ENCODE peak calls at places on chromosomes 6 and 20, in six cellular contexts. I is A549, N is BE2C, T is tibial artery, J is lower lobe of right lung, D is upper lobe of right lung. P is an unnamed sample. For H3K9me3, the result is how much of the 10 kb centered on the place peaks cover.

GRCh38 chr20:47319517-47320252 is 36.8 kb downstream of the ZMYND8 start:
- DNase-seq in I (no peak), N (no peak), T (peak), J (peak), D (peak), P (no peak)

GRCh38 chr6:130559166-130559565 is 193.3 kb downstream of the TMEM200A start:
- DNase-seq in I (no peak), N (no peak), T (no peak), J (no peak), D (no peak), P (no peak)

GRCh38 chr6:152110878-152111820 is 303.7 kb downstream of the ESR1 start:
- DNase-seq in I (no peak), N (peak), T (peak), J (no peak), D (no peak), P (no peak)

GRCh38 chr6:142537612-142538478 is 236.0 kb downstream of the ADGRG6 start:
- DNase-seq in I (no peak), N (peak), T (no peak), J (no peak), D (no peak), P (no peak)

GRCh38 chr20:12999201-12999600 is 9.6 kb upstream of the SPTLC3 start:
- DNase-seq in I (no peak), N (no peak), T (no peak), J (no peak), D (no peak), P (no peak)

GRCh38 chr6:20939161-20939775 is 405.0 kb downstream of the CDKAL1 start:
- DNase-seq in I (no peak), N (no peak), T (no peak), J (no peak), D (no peak), P (no peak)

GRCh38 chr6:75098709-75099108 is 107.1 kb downstream of the COL12A1 start:
- DNase-seq in I (peak), N (peak), T (peak), J (no peak), D (no peak), P (no peak)

GRCh38 chr6:73152998-73153757 is 72.1 kb downstream of the KHDC1L start:
- DNase-seq in I (no peak), N (no peak), T (no peak), J (no peak), D (no peak), P (no peak)

GRCh38 chr6:30227242-30227722 is 14.1 kb upstream of the TRIM26 start:
- DNase-seq in I (no peak), N (no peak), T (no peak), J (no peak), D (no peak), P (no peak)

GRCh38 chr20:5612476-5613291 is 137.5 kb upstream of the SHLD1 start:
- DNase-seq in I (no peak), N (no peak), T (no peak), J (no peak), D (no peak), P (no peak)

GRCh38 chr20:64160118-64160517 is 4.1 kb upstream of the MYT1 start:
- DNase-seq in I (no peak), N (peak), T (no peak), J (no peak), D (no peak), P (no peak)

GRCh38 chr20:45436732-45437485 is 21.0 kb downstream of the PIGT start:
- DNase-seq in I (peak), N (peak), T (peak), J (peak), D (peak), P (peak)

GRCh38 chr20:20489054-20489453 is 121.2 kb downstream of the INSM1 start:
- DNase-seq in I (no peak), N (no peak), T (no peak), J (no peak), D (no peak), P (no peak)

GRCh38 chr20:24582373-24583168 is 113.1 kb downstream of the SYNDIG1 start:
- DNase-seq in I (no peak), N (no peak), T (no peak), J (no peak), D (no peak), P (no peak)

GRCh38 chr20:18400460-18400859 is 66.4 kb downstream of the DZANK1 start:
- DNase-seq in I (no peak), N (no peak), T (no peak), J (no peak), D (no peak), P (no peak)

GRCh38 chr6:79647756-79648155 is 16.6 kb downstream of the SH3BGRL2 start:
- DNase-seq in I (no peak), N (no peak), T (no peak), J (no peak), D (no peak), P (no peak)

GRCh38 chr20:10565191-10565921 is 108.4 kb downstream of the JAG1 start:
- DNase-seq in I (no peak), N (no peak), T (peak), J (no peak), D (no peak), P (no peak)

GRCh38 chr6:55388161-55388560 is 60.9 kb downstream of the GFRAL start:
- DNase-seq in I (no peak), N (no peak), T (no peak), J (no peak), D (no peak), P (no peak)

GRCh38 chr6:16322666-16323312 is 84.4 kb downstream of the GMPR start:
- DNase-seq in I (no peak), N (no peak), T (peak), J (no peak), D (no peak), P (peak)

GRCh38 chr6:150004101-150004782 is 21.1 kb downstream of the RAET1L start:
- DNase-seq in I (no peak), N (no peak), T (no peak), J (no peak), D (no peak), P (peak)

GRCh38 chr6:144955392-144955791 is 670.3 kb downstream of the UTRN start:
- DNase-seq in I (no peak), N (no peak), T (no peak), J (no peak), D (no peak), P (no peak)

GRCh38 chr20:63589261-63590217 is 15.5 kb upstream of the HELZ2 start:
- DNase-seq in I (no peak), N (no peak), T (no peak), J (peak), D (no peak), P (no peak)

GRCh38 chr6:63783096-63783495 is 147.5 kb downstream of the PHF3 start:
- DNase-seq in I (no peak), N (no peak), T (no peak), J (no peak), D (no peak), P (no peak)

GRCh38 chr20:36462440-36463211 is 78.7 kb upstream of the MYL9 start:
- DNase-seq in I (no peak), N (peak), T (peak), J (peak), D (peak), P (no peak)

GRCh38 chr6:99013145-99013544 is 65.4 kb upstream of the FBXL4 start:
- DNase-seq in I (no peak), N (no peak), T (no peak), J (no peak), D (no peak), P (no peak)

GRCh38 chr6:53168516-53169257 is 20.0 kb upstream of the GCM1 start:
- DNase-seq in I (no peak), N (no peak), T (no peak), J (no peak), D (no peak), P (no peak)

GRCh38 chr6:11275598-11275997 is 43.1 kb upstream of the NEDD9 start:
- DNase-seq in I (peak), N (no peak), T (no peak), J (no peak), D (no peak), P (no peak)

GRCh38 chr20:39874049-39874893 is 814.8 kb downstream of the MAFB start:
- DNase-seq in I (peak), N (peak), T (peak), J (peak), D (peak), P (no peak)

GRCh38 chr20:54176610-54177009 is 2.8 kb upstream of the CYP24A1 start:
- DNase-seq in I (no peak), N (no peak), T (no peak), J (no peak), D (no peak), P (no peak)

GRCh38 chr6:53302678-53303360 is 45.9 kb downstream of the ELOVL5 start:
- DNase-seq in I (no peak), N (no peak), T (no peak), J (no peak), D (no peak), P (no peak)

GRCh38 chr6:102798631-102799030 is 1405.1 kb downstream of the GRIK2 start:
- DNase-seq in I (no peak), N (no peak), T (no peak), J (no peak), D (peak), P (no peak)

GRCh38 chr6:27168586-27169443 is 78.7 kb upstream of the PRSS16 start:
- DNase-seq in I (no peak), N (no peak), T (no peak), J (no peak), D (no peak), P (no peak)

GRCh38 chr20:36098364-36098763 is 56.2 kb upstream of the EPB41L1 start:
- DNase-seq in I (no peak), N (no peak), T (peak), J (no peak), D (no peak), P (no peak)

GRCh38 chr6:152085533-152085932 is 278.1 kb downstream of the ESR1 start:
- DNase-seq in I (no peak), N (no peak), T (no peak), J (no peak), D (no peak), P (no peak)

GRCh38 chr6:79466222-79466834 is 70.9 kb downstream of the LCA5 start:
- DNase-seq in I (peak), N (no peak), T (no peak), J (no peak), D (no peak), P (no peak)

GRCh38 chr20:17023811-17024210 is 203.0 kb upstream of the PCSK2 start:
- DNase-seq in I (no peak), N (no peak), T (no peak), J (peak), D (peak), P (no peak)

GRCh38 chr6:33273129-33273923 is 1.5 kb downstream of the RPS18 start:
- DNase-seq in I (no peak), N (no peak), T (no peak), J (no peak), D (no peak), P (no peak)

GRCh38 chr6:15948930-15949900 is 179.7 kb upstream of the MYLIP start:
- DNase-seq in I (peak), N (peak), T (no peak), J (peak), D (peak), P (no peak)

GRCh38 chr6:168411793-168412192 is 29.2 kb upstream of the SMOC2 start:
- DNase-seq in I (no peak), N (no peak), T (no peak), J (no peak), D (no peak), P (no peak)

GRCh38 chr6:168410035-168410434 is 30.9 kb upstream of the SMOC2 start:
- DNase-seq in I (no peak), N (no peak), T (no peak), J (no peak), D (no peak), P (no peak)

GRCh38 chr6:168410554-168411011 is 30.4 kb upstream of the SMOC2 start:
- DNase-seq in I (no peak), N (no peak), T (no peak), J (no peak), D (no peak), P (no peak)

GRCh38 chr6:168412456-168412855 is 28.5 kb upstream of the SMOC2 start:
- DNase-seq in I (no peak), N (no peak), T (no peak), J (no peak), D (peak), P (no peak)

GRCh38 chr6:168411130-168411529 is 29.9 kb upstream of the SMOC2 start:
- DNase-seq in I (no peak), N (no peak), T (no peak), J (no peak), D (no peak), P (no peak)
- H3K9me3 ChIP-seq in I (under half), N (under half), T (under half), J (under half), D (under half), P (under half)

GRCh38 chr6:123224077-123224476 is 228.0 kb downstream of the CLVS2 start:
- DNase-seq in I (no peak), N (no peak), T (no peak), J (no peak), D (no peak), P (no peak)
- H3K9me3 ChIP-seq in I (under half), N (under half), T (under half), J (under half), D (under half), P (under half)

DNA sequence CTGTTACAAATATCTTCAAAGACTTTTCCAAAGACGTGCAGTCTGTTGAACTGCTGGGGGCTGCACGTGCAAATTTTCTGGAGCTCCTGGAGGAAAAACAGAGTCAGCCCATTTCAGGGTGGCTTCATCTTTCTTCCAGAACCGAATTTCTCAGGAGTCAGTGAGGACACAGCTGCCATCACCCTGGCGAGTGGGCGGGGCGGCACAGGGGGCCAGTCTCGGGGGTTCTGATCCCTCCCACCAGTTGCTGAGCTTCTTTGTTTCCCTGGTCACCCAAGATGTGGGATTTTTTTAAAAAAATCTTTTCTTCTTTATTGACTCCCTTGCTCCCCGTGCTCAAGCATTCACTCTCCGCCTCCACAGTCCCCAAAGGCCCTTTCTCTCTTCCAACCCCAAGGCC is 9.0 kb downstream of the C6orf118 start:
- DNase-seq in I (no peak), N (no peak), T (no peak), J (no peak), D (no peak), P (no peak)
- H3K9me3 ChIP-seq in I (under half), N (under half), T (under half), J (under half), D (under half), P (under half)

GRCh38 chr20:31430568-31431095 is 9.8 kb upstream of the DEFB123 start:
- DNase-seq in I (no peak), N (no peak), T (no peak), J (no peak), D (no peak), P (no peak)

GRCh38 chr20:31425797-31426196 is 14.6 kb upstream of the DEFB123 start:
- DNase-seq in I (no peak), N (no peak), T (no peak), J (no peak), D (no peak), P (no peak)
- H3K9me3 ChIP-seq in I (under half), N (under half), T (under half), J (under half), D (under half), P (under half)

DNA sequence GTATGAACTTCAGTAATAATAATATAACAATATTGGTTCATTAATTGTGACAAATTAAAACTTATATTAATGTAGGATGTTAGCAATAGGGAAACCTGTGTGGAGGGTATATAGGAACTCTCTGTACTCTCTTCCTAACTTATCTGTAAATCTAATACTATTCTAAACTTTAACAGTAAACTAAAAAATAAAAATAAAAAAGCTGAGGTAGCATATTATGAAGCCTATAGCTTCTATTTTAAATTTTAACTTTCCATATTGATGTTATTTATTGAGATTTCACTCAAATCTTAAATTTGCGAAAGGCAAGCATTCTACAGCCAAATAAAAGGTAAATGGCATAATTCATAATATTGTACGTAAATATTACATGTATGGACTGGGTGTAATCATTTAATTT is 326.4 kb downstream of the MEI4 start:
- DNase-seq in I (no peak), N (no peak), T (no peak), J (no peak), D (no peak), P (no peak)
- H3K9me3 ChIP-seq in I (under half), N (under half), T (under half), J (under half), D (under half), P (under half)

GRCh38 chr6:170082531-170083187 is 208.2 kb downstream of the DLL1 start:
- DNase-seq in I (no peak), N (no peak), T (no peak), J (peak), D (no peak), P (no peak)

GRCh38 chr6:170085475-170086401 is 205.1 kb downstream of the DLL1 start:
- DNase-seq in I (no peak), N (no peak), T (peak), J (peak), D (peak), P (no peak)

GRCh38 chr6:170083236-170084051 is 207.4 kb downstream of the DLL1 start:
- DNase-seq in I (no peak), N (no peak), T (no peak), J (peak), D (no peak), P (no peak)

GRCh38 chr6:170082067-170082466 is 208.8 kb downstream of the DLL1 start:
- DNase-seq in I (no peak), N (no peak), T (no peak), J (peak), D (no peak), P (no peak)

GRCh38 chr6:170084166-170084730 is 206.6 kb downstream of the DLL1 start:
- DNase-seq in I (no peak), N (no peak), T (no peak), J (peak), D (no peak), P (no peak)
- H3K9me3 ChIP-seq in I (under half), N (under half), T (under half), J (under half), D (under half), P (under half)

DNA sequence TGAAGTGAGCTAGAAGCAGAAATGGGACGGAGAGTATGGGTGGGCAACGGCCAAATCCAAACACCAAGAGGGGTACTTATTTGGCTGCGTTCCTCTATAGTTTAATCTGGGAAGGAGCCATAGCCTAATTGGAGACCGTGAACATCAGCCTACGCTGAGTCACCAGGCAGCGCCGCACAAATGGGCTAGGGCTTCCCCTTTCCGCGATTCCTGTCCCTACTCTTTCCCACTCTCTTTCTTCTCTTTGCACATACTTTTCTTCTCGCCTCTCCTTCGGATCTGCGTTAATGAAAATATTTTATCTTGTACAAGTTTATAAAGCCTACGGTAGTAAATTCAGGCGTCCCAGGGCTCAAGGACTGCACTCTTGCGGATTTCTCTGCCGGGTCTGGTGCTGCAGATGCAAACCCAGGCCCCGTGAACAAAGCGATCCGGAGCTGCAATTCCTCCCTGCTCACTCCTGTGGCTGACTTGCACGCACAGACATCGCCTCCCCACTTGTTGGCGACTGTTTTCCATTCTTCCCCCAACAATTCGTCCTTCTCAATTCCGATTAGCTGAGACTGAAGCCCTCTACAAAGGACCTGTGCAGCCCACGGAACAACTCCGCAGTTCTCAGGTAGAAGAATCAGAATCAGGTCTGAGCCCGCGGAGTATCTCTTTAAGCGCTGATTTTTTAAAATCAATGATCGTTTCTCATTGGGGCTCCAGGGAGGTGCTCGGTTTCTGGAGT is 4.2 kb upstream of the TBX18 start:
- DNase-seq in I (peak), N (no peak), T (peak), J (no peak), D (no peak), P (no peak)
- H3K9me3 ChIP-seq in I (under half), N (under half), T (under half), J (under half), D (under half), P (under half)

GRCh38 chr20:14729390-14729789 is 392.0 kb upstream of the FLRT3 start:
- DNase-seq in I (no peak), N (no peak), T (no peak), J (no peak), D (no peak), P (no peak)
- H3K9me3 ChIP-seq in I (under half), N (under half), T (under half), J (under half), D (under half), P (under half)

GRCh38 chr6:95649451-95649850 is 72.1 kb downstream of the MANEA start:
- DNase-seq in I (no peak), N (no peak), T (no peak), J (no peak), D (no peak), P (no peak)
- H3K9me3 ChIP-seq in I (under half), N (under half), T (under half), J (under half), D (under half), P (under half)

GRCh38 chr20:59756241-59756640 is 151.9 kb downstream of the PHACTR3 start:
- DNase-seq in I (no peak), N (no peak), T (no peak), J (no peak), D (no peak), P (no peak)

GRCh38 chr20:59753836-59754235 is 149.5 kb downstream of the PHACTR3 start:
- DNase-seq in I (no peak), N (no peak), T (no peak), J (no peak), D (no peak), P (no peak)

GRCh38 chr20:59752101-59752586 is 147.8 kb downstream of the PHACTR3 start:
- DNase-seq in I (no peak), N (no peak), T (no peak), J (peak), D (no peak), P (no peak)

GRCh38 chr20:59752704-59753460 is 148.5 kb downstream of the PHACTR3 start:
- DNase-seq in I (no peak), N (no peak), T (no peak), J (no peak), D (no peak), P (no peak)

GRCh38 chr20:59754551-59754950 is 150.2 kb downstream of the PHACTR3 start:
- DNase-seq in I (no peak), N (no peak), T (no peak), J (no peak), D (no peak), P (no peak)
- H3K9me3 ChIP-seq in I (under half), N (under half), T (under half), J (under half), D (under half), P (under half)

P was measured in effector memory CD4-positive, alpha-beta T cell.